ENCODE peak calls at places on chromosomes 6 and 20, in four cellular contexts. One of them, this sample, is unnamed.

GRCh38 chr6:142746524-142746923 is 198.5 kb downstream of the HIVEP2 start:
- DNase-seq in right cardiac atrium: peak; percentile 20
- DNase-seq in T-helper 17 cell: no peak
- DNase-seq in endothelial cell: peak; percentile 36
- DNase-seq in this sample: peak; percentile 87

GRCh38 chr20:51382986-51383821 is 159.3 kb downstream of the NFATC2 start:
- DNase-seq in T-helper 17 cell: no peak
- DNase-seq in right cardiac atrium: no peak
- DNase-seq in endothelial cell: no peak
- DNase-seq in this sample: no peak

GRCh38 chr6:143594647-143595046 is 83.1 kb upstream of the PHACTR2 start:
- DNase-seq in T-helper 17 cell: no peak
- DNase-seq in endothelial cell: no peak
- DNase-seq in right cardiac atrium: no peak
- DNase-seq in this sample: no peak

GRCh38 chr6:166413491-166413951 is 30.8 kb upstream of the MPC1 start:
- DNase-seq in T-helper 17 cell: no peak
- DNase-seq in endothelial cell: no peak
- DNase-seq in right cardiac atrium: no peak
- DNase-seq in this sample: no peak

GRCh38 chr6:48641544-48641943 is 530.5 kb upstream of the PTCHD4 start:
- DNase-seq in T-helper 17 cell: no peak
- DNase-seq in right cardiac atrium: no peak
- DNase-seq in endothelial cell: no peak
- DNase-seq in this sample: no peak

GRCh38 chr6:72286911-72287311 is 335.0 kb upstream of the KCNQ5 start:
- DNase-seq in T-helper 17 cell: no peak
- DNase-seq in endothelial cell: no peak
- DNase-seq in right cardiac atrium: no peak
- DNase-seq in this sample: no peak

GRCh38 chr6:17867880-17868279 is 119.6 kb downstream of the KIF13A start:
- DNase-seq in T-helper 17 cell: no peak
- DNase-seq in endothelial cell: no peak
- DNase-seq in right cardiac atrium: no peak
- DNase-seq in this sample: no peak

GRCh38 chr6:134063121-134063965 is 10.9 kb upstream of the SLC2A12 start:
- DNase-seq in T-helper 17 cell: no peak
- DNase-seq in endothelial cell: no peak
- DNase-seq in right cardiac atrium: no peak
- DNase-seq in this sample: peak; percentile 79

GRCh38 chr6:139369068-139369467 is 5.4 kb downstream of the CITED2 start:
- DNase-seq in right cardiac atrium: no peak
- DNase-seq in endothelial cell: no peak
- DNase-seq in T-helper 17 cell: no peak
- DNase-seq in this sample: peak; percentile 81

GRCh38 chr6:69918766-69919165 is 52.4 kb downstream of the COL19A1 start:
- DNase-seq in right cardiac atrium: no peak
- DNase-seq in T-helper 17 cell: no peak
- DNase-seq in endothelial cell: no peak
- DNase-seq in this sample: no peak